ENCODE peak calls at places on chromosome 6, in four cellular contexts. One of them, this sample, is unnamed.

GRCh38 chr6:92779758-92780157 is 639.6 kb downstream of the EPHA7 start:
- DNase-seq in GM23338: no peak
- DNase-seq in astrocyte: peak; percentile 52
- DNase-seq in K562: no peak
- DNase-seq in this sample: peak; percentile 83

GRCh38 chr6:53309059-53309896 is 39.5 kb downstream of the ELOVL5 start:
- DNase-seq in astrocyte: peak; percentile 58
- DNase-seq in GM23338: no peak
- DNase-seq in K562: peak; percentile 39
- DNase-seq in this sample: peak; percentile 34

GRCh38 chr6:35139924-35140524 is 1.1 kb downstream of the TCP11 start:
- DNase-seq in K562: peak; percentile 65
- DNase-seq in astrocyte: peak; percentile 56
- DNase-seq in GM23338: peak; percentile 74
- DNase-seq in this sample: peak; percentile 74

GRCh38 chr6:35731414-35731735 is 5.5 kb upstream of the ARMC12 start:
- DNase-seq in astrocyte: peak; percentile 65
- DNase-seq in K562: peak; percentile 95
- DNase-seq in GM23338: peak; percentile 98
- DNase-seq in this sample: peak; percentile 68

GRCh38 chr6:27209659-27210269 is 37.7 kb upstream of the PRSS16 start:
- DNase-seq in K562: peak; percentile 49
- DNase-seq in astrocyte: no peak
- DNase-seq in GM23338: peak; percentile 40
- DNase-seq in this sample: no peak

GRCh38 chr6:48027704-48028435 is 83.1 kb downstream of the PTCHD4 start:
- DNase-seq in astrocyte: no peak
- DNase-seq in K562: no peak
- DNase-seq in GM23338: no peak
- DNase-seq in this sample: peak; percentile 35

GRCh38 chr6:121616411-121616810 is 181.0 kb downstream of the GJA1 start:
- DNase-seq in astrocyte: no peak
- DNase-seq in GM23338: no peak
- DNase-seq in K562: no peak
- DNase-seq in this sample: no peak

GRCh38 chr6:4950849-4951533 is 52.8 kb downstream of the RPP40 start:
- DNase-seq in K562: no peak
- DNase-seq in astrocyte: no peak
- DNase-seq in GM23338: no peak
- DNase-seq in this sample: peak; percentile 77

GRCh38 chr6:29759457-29759856 is 36.2 kb downstream of the HLA-F start:
- DNase-seq in GM23338: peak; percentile 92
- DNase-seq in astrocyte: no peak
- DNase-seq in K562: no peak
- DNase-seq in this sample: no peak

GRCh38 chr6:72631480-72631879 is 9.6 kb downstream of the KCNQ5 start:
- DNase-seq in K562: no peak
- DNase-seq in astrocyte: no peak
- DNase-seq in GM23338: no peak
- DNase-seq in this sample: no peak

GRCh38 chr6:160121981-160122380 is 366 bp downstream of the SLC22A1 start:
- DNase-seq in GM23338: no peak
- DNase-seq in astrocyte: no peak
- DNase-seq in K562: no peak
- DNase-seq in this sample: no peak

GRCh38 chr6:27864906-27865883 is 47.0 kb downstream of the OR2B2 start:
- DNase-seq in GM23338: peak; percentile 97
- DNase-seq in K562: peak; percentile 79
- DNase-seq in astrocyte: peak; percentile 97
- DNase-seq in this sample: peak; percentile 98

GRCh38 chr6:53926505-53926904 is 131.7 kb downstream of the LRRC1 start:
- DNase-seq in GM23338: no peak
- DNase-seq in astrocyte: peak; percentile 72
- DNase-seq in K562: no peak
- DNase-seq in this sample: peak; percentile 73

GRCh38 chr6:118551673-118552063 is 3.6 kb downstream of the PLN start:
- DNase-seq in astrocyte: peak; percentile 72
- DNase-seq in K562: no peak
- DNase-seq in GM23338: no peak
- DNase-seq in this sample: no peak

GRCh38 chr6:26022166-26022510 is 59.5 kb downstream of the TRIM38 start:
- DNase-seq in astrocyte: peak; percentile 78
- DNase-seq in K562: peak; percentile 80
- DNase-seq in GM23338: peak; percentile 67
- DNase-seq in this sample: peak; percentile 77

GRCh38 chr6:124430741-124431140 is 531.5 kb upstream of the RNF217 start:
- DNase-seq in GM23338: no peak
- DNase-seq in astrocyte: peak; percentile 25
- DNase-seq in K562: no peak
- DNase-seq in this sample: no peak

GRCh38 chr6:151070666-151071065 is 169.1 kb upstream of the AKAP12 start:
- DNase-seq in astrocyte: peak; percentile 87
- DNase-seq in GM23338: no peak
- DNase-seq in K562: no peak
- DNase-seq in this sample: no peak

GRCh38 chr6:142833054-142833453 is 111.9 kb downstream of the HIVEP2 start:
- DNase-seq in K562: no peak
- DNase-seq in astrocyte: peak; percentile 95
- DNase-seq in GM23338: no peak
- DNase-seq in this sample: peak; percentile 93

GRCh38 chr6:146664871-146665270 is 66.1 kb downstream of the ADGB start:
- DNase-seq in K562: no peak
- DNase-seq in GM23338: no peak
- DNase-seq in astrocyte: no peak
- DNase-seq in this sample: no peak

GRCh38 chr6:31528821-31529328 is at the start of gene MCCD1:
- DNase-seq in astrocyte: no peak
- DNase-seq in K562: no peak
- DNase-seq in GM23338: no peak
- DNase-seq in this sample: no peak

GRCh38 chr6:28489366-28490190 is 26.0 kb downstream of the GPX6 start:
- DNase-seq in K562: peak; percentile 94
- DNase-seq in astrocyte: peak; percentile 67
- DNase-seq in GM23338: peak; percentile 97
- DNase-seq in this sample: no peak

GRCh38 chr6:11889574-11889973 is 111.0 kb upstream of the ADTRP start:
- DNase-seq in GM23338: no peak
- DNase-seq in K562: no peak
- DNase-seq in astrocyte: no peak
- DNase-seq in this sample: peak; percentile 45

GRCh38 chr6:35083507-35083906 is 57.6 kb downstream of the TCP11 start:
- DNase-seq in astrocyte: no peak
- DNase-seq in GM23338: no peak
- DNase-seq in K562: no peak
- DNase-seq in this sample: no peak

GRCh38 chr6:13396241-13396792 is 68.0 kb upstream of the TBC1D7 start:
- DNase-seq in K562: no peak
- DNase-seq in astrocyte: no peak
- DNase-seq in GM23338: no peak
- DNase-seq in this sample: no peak

GRCh38 chr6:45663181-45664180 is 285.7 kb upstream of the SUPT3H start:
- DNase-seq in astrocyte: peak; percentile 31
- DNase-seq in GM23338: peak; percentile 80
- DNase-seq in K562: no peak
- DNase-seq in this sample: no peak

GRCh38 chr6:122153530-122153929 is 245.9 kb upstream of the HSF2 start:
- DNase-seq in astrocyte: no peak
- DNase-seq in GM23338: peak; percentile 34
- DNase-seq in K562: no peak
- DNase-seq in this sample: no peak

GRCh38 chr6:11632231-11632630 is 94.7 kb downstream of the TMEM170B start:
- DNase-seq in GM23338: no peak
- DNase-seq in astrocyte: peak; percentile 57
- DNase-seq in K562: no peak
- DNase-seq in this sample: peak; percentile 70

GRCh38 chr6:111573892-111574800 is 31.5 kb downstream of the TRAF3IP2 start:
- DNase-seq in astrocyte: peak; percentile 97
- DNase-seq in GM23338: no peak
- DNase-seq in K562: no peak
- DNase-seq in this sample: peak; percentile 32

GRCh38 chr6:141551318-141551717 is 581.4 kb upstream of the GJE1 start:
- DNase-seq in K562: no peak
- DNase-seq in GM23338: no peak
- DNase-seq in astrocyte: no peak
- DNase-seq in this sample: no peak

GRCh38 chr6:39339557-39340555 is 17.4 kb upstream of the KCNK16 start:
- DNase-seq in astrocyte: no peak
- DNase-seq in GM23338: no peak
- DNase-seq in K562: no peak
- DNase-seq in this sample: no peak

GRCh38 chr6:131594074-131594473 is 21.0 kb downstream of the ARG1 start:
- DNase-seq in K562: no peak
- DNase-seq in GM23338: no peak
- DNase-seq in astrocyte: no peak
- DNase-seq in this sample: no peak

GRCh38 chr6:17200395-17200794 is 80.8 kb upstream of the RBM24 start:
- DNase-seq in GM23338: peak; percentile 91
- DNase-seq in astrocyte: no peak
- DNase-seq in K562: no peak
- DNase-seq in this sample: no peak

GRCh38 chr6:159105716-159106115 is 60.9 kb upstream of the TAGAP start:
- DNase-seq in K562: no peak
- DNase-seq in GM23338: no peak
- DNase-seq in astrocyte: no peak
- DNase-seq in this sample: no peak

GRCh38 chr6:129280719-129281118 is 397.8 kb downstream of the LAMA2 start:
- DNase-seq in astrocyte: no peak
- DNase-seq in GM23338: no peak
- DNase-seq in K562: no peak
- DNase-seq in this sample: no peak

GRCh38 chr6:133062702-133063319 is 178.3 kb upstream of the EYA4 start:
- DNase-seq in astrocyte: no peak
- DNase-seq in K562: no peak
- DNase-seq in GM23338: no peak
- DNase-seq in this sample: peak; percentile 26

GRCh38 chr6:108684809-108685329 is 124.2 kb downstream of the FOXO3 start:
- DNase-seq in astrocyte: peak; percentile 83
- DNase-seq in GM23338: no peak
- DNase-seq in K562: peak; percentile 34
- DNase-seq in this sample: peak; percentile 59

GRCh38 chr6:138250513-138251247 is 32.4 kb upstream of the PBOV1 start:
- DNase-seq in astrocyte: peak; percentile 95
- DNase-seq in GM23338: no peak
- DNase-seq in K562: no peak
- DNase-seq in this sample: no peak
- H3K4me3 ChIP-seq in astrocyte: no peak overlapping the region
- H3K4me3 ChIP-seq in GM23338: no peak overlapping the region
- H3K4me3 ChIP-seq in K562: no peak overlapping the region
- H3K4me3 ChIP-seq in this sample: no peak overlapping the region

DNA sequence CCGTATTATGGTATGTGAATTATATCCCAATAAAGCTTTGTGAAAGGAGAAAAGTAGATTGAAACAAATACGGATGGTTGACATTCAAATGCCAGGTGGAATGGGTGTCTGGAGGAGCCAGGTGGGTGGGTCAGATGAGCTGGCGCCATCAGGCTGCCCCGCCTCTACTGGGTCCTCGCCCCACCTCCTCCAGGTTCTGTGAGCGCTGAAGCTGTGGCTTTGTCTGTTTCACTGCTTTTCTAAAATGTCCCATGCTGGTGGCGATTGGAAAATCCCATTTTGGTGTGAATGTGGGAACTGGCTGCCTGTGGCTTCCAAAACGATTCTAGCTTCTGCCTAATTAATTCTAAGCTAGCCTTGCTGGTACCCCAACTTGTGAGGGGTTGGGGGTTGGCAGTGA is 16.5 kb downstream of the DUSP22 start:
- DNase-seq in K562: no peak
- DNase-seq in astrocyte: no peak
- DNase-seq in GM23338: no peak
- DNase-seq in this sample: no peak
- H3K4me1 ChIP-seq in K562: peaks cover 12% of the 10 kb centered on the region
- H3K4me1 ChIP-seq in astrocyte: no peaks in the 10 kb centered on the region
- H3K4me1 ChIP-seq in GM23338: peaks cover 2% of the 10 kb centered on the region
- H3K4me1 ChIP-seq in this sample: no peaks in the 10 kb centered on the region

GRCh38 chr6:165988306-165988756 is 179.3 kb downstream of the TBXT start:
- DNase-seq in GM23338: peak; percentile 74
- DNase-seq in K562: no peak
- DNase-seq in astrocyte: no peak
- DNase-seq in this sample: no peak

GRCh38 chr6:165987483-165988305 is 180.0 kb downstream of the TBXT start:
- DNase-seq in astrocyte: peak; percentile 86
- DNase-seq in GM23338: peak; percentile 81
- DNase-seq in K562: no peak
- DNase-seq in this sample: no peak

GRCh38 chr6:165990216-165990615 is 177.4 kb downstream of the TBXT start:
- DNase-seq in GM23338: no peak
- DNase-seq in K562: no peak
- DNase-seq in astrocyte: no peak
- DNase-seq in this sample: no peak

GRCh38 chr6:165986647-165987482 is 180.8 kb downstream of the TBXT start:
- DNase-seq in K562: no peak
- DNase-seq in GM23338: peak; percentile 68
- DNase-seq in astrocyte: peak; percentile 46
- DNase-seq in this sample: no peak

DNA sequence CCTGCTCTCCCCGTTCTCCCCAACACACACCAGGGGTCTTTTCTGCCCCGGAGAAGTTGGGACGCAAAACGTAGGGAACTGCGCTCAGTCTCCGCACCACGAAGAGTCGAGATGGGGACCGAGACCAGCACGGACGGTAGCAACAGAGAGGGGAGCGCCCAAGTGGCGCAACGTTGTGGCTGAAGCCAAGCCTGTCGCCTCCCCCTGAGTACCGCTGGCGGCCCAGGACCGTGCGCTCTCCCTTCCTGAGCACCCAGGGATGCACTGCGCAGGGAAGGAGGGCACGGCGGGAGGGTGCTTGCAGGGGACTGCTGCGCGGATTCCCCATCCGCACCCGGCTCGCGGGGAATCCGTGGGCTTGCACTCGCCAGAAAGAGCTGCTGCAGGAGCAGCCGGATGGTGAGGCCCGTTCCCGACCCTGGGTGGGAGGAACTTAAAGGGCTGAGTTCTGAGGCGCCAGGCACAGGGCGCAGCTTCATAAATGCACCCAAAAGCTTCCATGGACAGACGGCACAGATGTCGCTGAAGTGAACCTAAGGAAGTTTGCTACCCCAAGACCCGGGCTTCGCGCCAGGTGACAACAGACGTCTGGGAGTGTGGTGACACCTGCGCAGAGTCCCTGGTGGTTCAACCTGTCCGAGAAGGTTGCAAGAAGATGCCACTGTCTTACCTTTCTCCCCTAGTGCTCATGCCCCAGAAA is 178.7 kb downstream of the TBXT start:
- DNase-seq in K562: no peak
- DNase-seq in GM23338: peak; percentile 44
- DNase-seq in astrocyte: no peak
- DNase-seq in this sample: no peak
- TF ChIP-seq EZH2 in K562: no peak
- TF ChIP-seq EZH2 in GM23338: peak; percentile 74
- TF ChIP-seq EZH2 in astrocyte: peak; percentile 47
- TF ChIP-seq EZH2 in this sample: no peak

GRCh38 chr6:42911171-42912021 is 4.5 kb upstream of the PTCRA start:
- DNase-seq in K562: no peak
- DNase-seq in astrocyte: no peak
- DNase-seq in GM23338: peak; percentile 94
- DNase-seq in this sample: no peak
- H3K4me3 ChIP-seq in K562: no peak overlapping the region
- H3K4me3 ChIP-seq in astrocyte: peak overlapping the region; percentile 37
- H3K4me3 ChIP-seq in GM23338: peak overlapping the region; percentile 71
- H3K4me3 ChIP-seq in this sample: no peak overlapping the region

This sample was measured in PC-3.